ENCODE peak calls at places on chromosomes 7 and 10, in four cellular contexts. F is endothelial cell, X is left lung, D is ELF-1. Y is an unnamed sample.

GRCh38 chr10:132674311-132674710 is 111.6 kb downstream of the NKX6-2 start:
- DNase-seq in F (no peak), X (peak), D (no peak), Y (peak)

GRCh38 chr7:36630112-36630650 is 94.1 kb downstream of the AOAH start:
- DNase-seq in F (no peak), X (no peak), D (no peak), Y (no peak)

GRCh38 chr10:98460837-98461499 is 14.2 kb upstream of the HPS1 start:
- DNase-seq in F (no peak), X (no peak), D (peak), Y (no peak)

GRCh38 chr10:75350791-75351190 is 50.8 kb downstream of the ZNF503 start:
- DNase-seq in F (no peak), X (no peak), D (no peak), Y (no peak)

GRCh38 chr7:143002106-143002505 is 24.8 kb downstream of the OR9A2 start:
- DNase-seq in F (no peak), X (no peak), D (peak), Y (no peak)

GRCh38 chr7:26091933-26092332 is 60.1 kb upstream of the NFE2L3 start:
- DNase-seq in F (peak), X (no peak), D (peak), Y (no peak)

GRCh38 chr7:74412603-74413002 is 41.1 kb upstream of the GTF2IRD1 start:
- DNase-seq in F (no peak), X (no peak), D (no peak), Y (no peak)

GRCh38 chr7:129245533-129245932 is 20.7 kb downstream of the AHCYL2 start:
- DNase-seq in F (no peak), X (no peak), D (no peak), Y (no peak)

GRCh38 chr10:132634241-132634946 is 96.8 kb downstream of the INPP5A start:
- DNase-seq in F (no peak), X (no peak), D (no peak), Y (no peak)

GRCh38 chr7:116862234-116863167 is at the start of gene CAPZA2:
- DNase-seq in F (peak), X (peak), D (peak), Y (peak)

GRCh38 chr10:95508730-95509129 is 52.4 kb downstream of the SORBS1 start:
- DNase-seq in F (no peak), X (no peak), D (peak), Y (no peak)

GRCh38 chr7:34939175-34939574 is 98.1 kb downstream of the DPY19L1 start:
- DNase-seq in F (no peak), X (no peak), D (no peak), Y (no peak)

GRCh38 chr10:44937201-44938005 is 22.2 kb upstream of the RASSF4 start:
- DNase-seq in F (no peak), X (peak), D (no peak), Y (no peak)

GRCh38 chr7:2002561-2003450 is 229.9 kb downstream of the MAD1L1 start:
- DNase-seq in F (no peak), X (peak), D (no peak), Y (peak)

GRCh38 chr7:17917842-17918241 is 22.5 kb downstream of the SNX13 start:
- DNase-seq in F (no peak), X (no peak), D (no peak), Y (no peak)

GRCh38 chr10:101816375-101816773 is 1.9 kb downstream of the OGA start:
- DNase-seq in F (no peak), X (no peak), D (no peak), Y (no peak)

GRCh38 chr7:149772236-149772820 is 1.1 kb downstream of the ZNF467 start:
- DNase-seq in F (peak), X (no peak), D (no peak), Y (peak)

GRCh38 chr7:51025668-51026067 is 243.0 kb upstream of the GRB10 start:
- DNase-seq in F (no peak), X (no peak), D (no peak), Y (no peak)

GRCh38 chr10:14072541-14072940 is 258.2 kb downstream of the FRMD4A start:
- DNase-seq in F (no peak), X (no peak), D (no peak), Y (no peak)

GRCh38 chr7:92034116-92034515 is 93.5 kb downstream of the AKAP9 start:
- DNase-seq in F (no peak), X (no peak), D (no peak), Y (no peak)

GRCh38 chr10:10824611-10825148 is 193.0 kb upstream of the CELF2 start:
- DNase-seq in F (no peak), X (peak), D (no peak), Y (no peak)

GRCh38 chr7:132075573-132075972 is 500.7 kb downstream of the PLXNA4 start:
- DNase-seq in F (peak), X (no peak), D (no peak), Y (no peak)

GRCh38 chr7:87735360-87735759 is 107.2 kb downstream of the RUNDC3B start:
- DNase-seq in F (no peak), X (no peak), D (no peak), Y (no peak)

GRCh38 chr7:44327981-44328380 is 2.6 kb upstream of the CAMK2B start:
- DNase-seq in F (no peak), X (no peak), D (no peak), Y (no peak)

GRCh38 chr7:44150466-44150832 is 9.3 kb upstream of the MYL7 start:
- DNase-seq in F (no peak), X (no peak), D (no peak), Y (no peak)

GRCh38 chr7:10889266-10889898 is 84.3 kb upstream of the PHF14 start:
- DNase-seq in F (peak), X (no peak), D (peak), Y (no peak)

GRCh38 chr10:75773139-75773801 is 341.8 kb downstream of the LRMDA start:
- DNase-seq in F (no peak), X (no peak), D (no peak), Y (no peak)

GRCh38 chr7:34849163-34849960 is 187.9 kb downstream of the DPY19L1 start:
- DNase-seq in F (no peak), X (no peak), D (no peak), Y (no peak)

GRCh38 chr10:93992400-93993030 is 1.2 kb upstream of the PLCE1 start:
- DNase-seq in F (no peak), X (no peak), D (peak), Y (no peak)

GRCh38 chr10:97849491-97850402 is at the start of gene GOLGA7B:
- DNase-seq in F (peak), X (no peak), D (peak), Y (peak)

GRCh38 chr7:11456574-11456973 is 375.4 kb downstream of the THSD7A start:
- DNase-seq in F (no peak), X (no peak), D (no peak), Y (no peak)

GRCh38 chr7:101099969-101100781 is 14.9 kb downstream of the TRIM56 start:
- DNase-seq in F (no peak), X (peak), D (peak), Y (peak)

GRCh38 chr10:103554488-103555320 is 61.2 kb downstream of the NEURL1 start:
- DNase-seq in F (no peak), X (no peak), D (peak), Y (peak)

GRCh38 chr7:5492249-5493020 is 68.8 kb upstream of the TNRC18 start:
- DNase-seq in F (no peak), X (no peak), D (peak), Y (no peak)

GRCh38 chr10:133356549-133356948 is 1.3 kb downstream of the FUOM start:
- DNase-seq in F (no peak), X (no peak), D (no peak), Y (peak)

GRCh38 chr7:103605640-103606039 is 159.6 kb upstream of the SLC26A5 start:
- DNase-seq in F (no peak), X (no peak), D (no peak), Y (no peak)

GRCh38 chr10:121990015-121990677 is 1.2 kb downstream of the TACC2 start:
- DNase-seq in F (no peak), X (no peak), D (no peak), Y (no peak)

GRCh38 chr7:2725178-2726105 is 37.4 kb downstream of the AMZ1 start:
- DNase-seq in F (no peak), X (peak), D (no peak), Y (peak)

Y was measured in lower lobe of right lung.